ENCODE peak calls at places on chromosomes 5 and 9, in ten cellular contexts. One of them, this sample, is unnamed.

GRCh38 chr5:18281947-18282557 is 647.8 kb downstream of the TAF11L14 start:
- DNase-seq in nephron progenitor cell: no peak
- DNase-seq in lower lobe of right lung: no peak
- DNase-seq in heart left ventricle: no peak
- DNase-seq in choroid plexus epithelial cell: peak; percentile 82
- DNase-seq in thyroid gland: no peak
- DNase-seq in fibroblast of mammary gland: peak; percentile 63
- DNase-seq in GM10248: peak; percentile 13
- DNase-seq in sigmoid colon: no peak
- DNase-seq in vagina: no peak
- DNase-seq in this sample: peak; percentile 15

GRCh38 chr5:169850407-169850806 is 129.9 kb downstream of the INSYN2B start:
- DNase-seq in sigmoid colon: no peak
- DNase-seq in fibroblast of mammary gland: peak; percentile 17
- DNase-seq in thyroid gland: no peak
- DNase-seq in nephron progenitor cell: no peak
- DNase-seq in lower lobe of right lung: no peak
- DNase-seq in vagina: no peak
- DNase-seq in GM10248: no peak
- DNase-seq in choroid plexus epithelial cell: no peak
- DNase-seq in heart left ventricle: no peak
- DNase-seq in this sample: no peak

GRCh38 chr5:133249593-133249992 is 197.8 kb downstream of the HSPA4 start:
- DNase-seq in lower lobe of right lung: peak; percentile 18
- DNase-seq in thyroid gland: no peak
- DNase-seq in sigmoid colon: no peak
- DNase-seq in choroid plexus epithelial cell: peak; percentile 44
- DNase-seq in vagina: no peak
- DNase-seq in heart left ventricle: no peak
- DNase-seq in GM10248: no peak
- DNase-seq in fibroblast of mammary gland: no peak
- DNase-seq in nephron progenitor cell: no peak
- DNase-seq in this sample: no peak

GRCh38 chr9:78365979-78366697 is 69.2 kb downstream of the PSAT1 start:
- DNase-seq in heart left ventricle: no peak
- DNase-seq in sigmoid colon: no peak
- DNase-seq in choroid plexus epithelial cell: peak; percentile 60
- DNase-seq in lower lobe of right lung: no peak
- DNase-seq in fibroblast of mammary gland: peak; percentile 26
- DNase-seq in thyroid gland: no peak
- DNase-seq in nephron progenitor cell: no peak
- DNase-seq in vagina: no peak
- DNase-seq in GM10248: no peak
- DNase-seq in this sample: no peak

GRCh38 chr5:80250801-80251200 is 5.0 kb downstream of the SERINC5 start:
- DNase-seq in heart left ventricle: no peak
- DNase-seq in GM10248: no peak
- DNase-seq in thyroid gland: no peak
- DNase-seq in lower lobe of right lung: no peak
- DNase-seq in fibroblast of mammary gland: no peak
- DNase-seq in nephron progenitor cell: no peak
- DNase-seq in vagina: no peak
- DNase-seq in sigmoid colon: no peak
- DNase-seq in choroid plexus epithelial cell: no peak
- DNase-seq in this sample: no peak

GRCh38 chr5:173328896-173329369 is 719 bp upstream of the STC2 start:
- DNase-seq in lower lobe of right lung: no peak
- DNase-seq in fibroblast of mammary gland: peak; percentile 62
- DNase-seq in sigmoid colon: no peak
- DNase-seq in GM10248: no peak
- DNase-seq in vagina: no peak
- DNase-seq in nephron progenitor cell: peak; percentile 47
- DNase-seq in heart left ventricle: no peak
- DNase-seq in choroid plexus epithelial cell: peak; percentile 64
- DNase-seq in thyroid gland: peak; percentile 22
- DNase-seq in this sample: peak; percentile 45

GRCh38 chr9:15831384-15831783 is 278.5 kb downstream of the CCDC171 start:
- DNase-seq in vagina: no peak
- DNase-seq in choroid plexus epithelial cell: no peak
- DNase-seq in sigmoid colon: no peak
- DNase-seq in thyroid gland: no peak
- DNase-seq in lower lobe of right lung: no peak
- DNase-seq in heart left ventricle: no peak
- DNase-seq in nephron progenitor cell: no peak
- DNase-seq in GM10248: no peak
- DNase-seq in fibroblast of mammary gland: no peak
- DNase-seq in this sample: no peak

GRCh38 chr9:5611321-5612186 is 17.4 kb upstream of the RIC1 start:
- DNase-seq in lower lobe of right lung: no peak
- DNase-seq in fibroblast of mammary gland: no peak
- DNase-seq in sigmoid colon: no peak
- DNase-seq in thyroid gland: no peak
- DNase-seq in choroid plexus epithelial cell: no peak
- DNase-seq in nephron progenitor cell: no peak
- DNase-seq in heart left ventricle: no peak
- DNase-seq in GM10248: no peak
- DNase-seq in vagina: no peak
- DNase-seq in this sample: no peak

GRCh38 chr9:136204086-136204805 is 682 bp downstream of the LHX3 start:
- DNase-seq in vagina: no peak
- DNase-seq in choroid plexus epithelial cell: no peak
- DNase-seq in GM10248: no peak
- DNase-seq in thyroid gland: no peak
- DNase-seq in sigmoid colon: no peak
- DNase-seq in heart left ventricle: no peak
- DNase-seq in fibroblast of mammary gland: no peak
- DNase-seq in lower lobe of right lung: no peak
- DNase-seq in nephron progenitor cell: no peak
- DNase-seq in this sample: no peak

GRCh38 chr5:178114325-178115135 is 1.2 kb downstream of the N4BP3 start:
- DNase-seq in thyroid gland: no peak
- DNase-seq in sigmoid colon: no peak
- DNase-seq in heart left ventricle: peak; percentile 63
- DNase-seq in vagina: no peak
- DNase-seq in GM10248: no peak
- DNase-seq in fibroblast of mammary gland: no peak
- DNase-seq in lower lobe of right lung: no peak
- DNase-seq in choroid plexus epithelial cell: no peak
- DNase-seq in nephron progenitor cell: peak; percentile 34
- DNase-seq in this sample: peak; percentile 52

GRCh38 chr9:37715260-37715659 is 38.3 kb upstream of the TRMT10B start:
- DNase-seq in vagina: no peak
- DNase-seq in choroid plexus epithelial cell: no peak
- DNase-seq in lower lobe of right lung: no peak
- DNase-seq in GM10248: no peak
- DNase-seq in sigmoid colon: no peak
- DNase-seq in nephron progenitor cell: no peak
- DNase-seq in thyroid gland: no peak
- DNase-seq in fibroblast of mammary gland: no peak
- DNase-seq in heart left ventricle: no peak
- DNase-seq in this sample: no peak

GRCh38 chr5:179209359-179210150 is 135.7 kb downstream of the ADAMTS2 start:
- DNase-seq in nephron progenitor cell: no peak
- DNase-seq in GM10248: no peak
- DNase-seq in heart left ventricle: peak; percentile 40
- DNase-seq in lower lobe of right lung: no peak
- DNase-seq in vagina: no peak
- DNase-seq in thyroid gland: no peak
- DNase-seq in sigmoid colon: no peak
- DNase-seq in fibroblast of mammary gland: peak; percentile 82
- DNase-seq in choroid plexus epithelial cell: peak; percentile 59
- DNase-seq in this sample: no peak

DNA sequence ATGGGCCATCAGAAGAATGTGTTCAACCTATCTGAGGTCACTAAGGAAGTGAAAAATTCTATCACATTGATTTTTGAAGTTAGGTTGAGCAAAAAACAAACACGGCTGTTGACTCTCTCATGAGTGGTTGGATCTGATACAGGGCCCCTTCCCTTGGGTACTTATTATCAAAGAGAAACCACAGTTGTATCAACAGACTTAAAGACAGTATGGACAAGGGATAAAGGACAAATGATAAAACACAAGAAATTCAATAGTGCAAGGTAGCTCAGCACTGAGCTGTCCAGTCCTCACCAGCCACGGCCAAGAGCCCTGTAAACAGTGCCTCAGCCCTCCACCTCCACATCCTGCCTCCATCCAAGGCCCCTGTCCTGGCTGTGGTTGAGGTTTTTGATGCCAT is 86.9 kb downstream of the UBE2QL1 start:
- DNase-seq in lower lobe of right lung: no peak
- DNase-seq in thyroid gland: no peak
- DNase-seq in heart left ventricle: no peak
- DNase-seq in fibroblast of mammary gland: no peak
- DNase-seq in vagina: no peak
- DNase-seq in sigmoid colon: no peak
- DNase-seq in nephron progenitor cell: no peak
- DNase-seq in GM10248: no peak
- DNase-seq in choroid plexus epithelial cell: no peak
- DNase-seq in this sample: no peak
- TF ChIP-seq CTCF in lower lobe of right lung: no peak
- TF ChIP-seq CTCF in thyroid gland: no peak
- TF ChIP-seq CTCF in heart left ventricle: no peak
- TF ChIP-seq CTCF in fibroblast of mammary gland: no peak
- TF ChIP-seq CTCF in vagina: no peak
- TF ChIP-seq CTCF in sigmoid colon: no peak
- TF ChIP-seq CTCF in nephron progenitor cell: no peak
- TF ChIP-seq CTCF in GM10248: no peak
- TF ChIP-seq CTCF in choroid plexus epithelial cell: no peak
- TF ChIP-seq CTCF in this sample: no peak

DNA sequence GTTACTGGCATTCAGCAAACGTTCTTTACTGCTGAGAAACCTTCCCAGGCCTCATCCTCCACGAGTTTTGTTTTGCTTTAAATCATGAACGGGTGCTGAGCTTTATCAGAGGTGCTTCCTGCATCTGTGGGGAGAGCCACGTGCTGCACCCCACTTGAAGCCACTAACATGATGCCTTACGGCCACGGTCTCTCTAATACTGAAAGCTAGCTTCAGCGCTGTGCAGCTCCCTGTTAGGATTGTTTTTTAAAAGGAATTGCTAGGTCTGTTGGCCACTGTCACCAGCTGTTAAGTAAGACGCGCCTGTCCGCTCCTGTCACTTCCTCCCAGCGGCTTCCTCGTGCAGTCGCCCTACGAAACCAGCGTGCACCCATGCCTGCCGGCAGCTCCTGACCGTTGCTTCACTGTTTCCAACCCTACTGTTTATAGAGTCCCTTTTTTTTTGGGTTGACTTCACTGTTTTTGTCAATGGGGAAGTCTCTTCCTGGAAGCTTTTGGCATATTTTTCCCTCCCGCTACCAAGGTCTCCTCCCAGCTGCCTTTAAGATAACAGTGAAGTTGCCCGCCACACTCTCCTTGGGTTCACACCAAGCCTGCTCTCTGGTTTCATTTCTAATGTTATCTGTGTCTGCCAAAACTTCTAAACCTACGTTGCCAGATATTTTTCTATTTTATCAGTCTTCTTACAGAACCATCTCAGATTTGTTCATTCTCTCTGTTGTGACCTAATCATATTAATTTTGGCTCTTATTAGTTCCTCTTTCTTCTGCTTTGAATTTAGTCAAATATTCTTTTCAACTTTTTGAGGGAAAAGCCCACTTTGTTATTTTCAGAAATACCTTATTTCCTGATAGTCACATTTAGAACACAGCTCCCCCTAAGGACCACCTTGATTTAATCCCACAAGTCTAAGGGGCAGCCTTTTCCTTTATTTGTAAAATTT is 20.2 kb downstream of the LPCAT1 start:
- DNase-seq in sigmoid colon: no peak
- DNase-seq in heart left ventricle: peak; percentile 82
- DNase-seq in choroid plexus epithelial cell: no peak
- DNase-seq in thyroid gland: no peak
- DNase-seq in nephron progenitor cell: no peak
- DNase-seq in vagina: no peak
- DNase-seq in GM10248: no peak
- DNase-seq in lower lobe of right lung: peak; percentile 87
- DNase-seq in fibroblast of mammary gland: no peak
- DNase-seq in this sample: peak; percentile 78
- TF ChIP-seq CTCF in sigmoid colon: no peak
- TF ChIP-seq CTCF in heart left ventricle: no peak
- TF ChIP-seq CTCF in choroid plexus epithelial cell: peak; percentile 19
- TF ChIP-seq CTCF in thyroid gland: no peak
- TF ChIP-seq CTCF in nephron progenitor cell: no peak
- TF ChIP-seq CTCF in vagina: no peak
- TF ChIP-seq CTCF in GM10248: peak; percentile 21
- TF ChIP-seq CTCF in lower lobe of right lung: no peak
- TF ChIP-seq CTCF in fibroblast of mammary gland: no peak
- TF ChIP-seq CTCF in this sample: peak; percentile 10

DNA sequence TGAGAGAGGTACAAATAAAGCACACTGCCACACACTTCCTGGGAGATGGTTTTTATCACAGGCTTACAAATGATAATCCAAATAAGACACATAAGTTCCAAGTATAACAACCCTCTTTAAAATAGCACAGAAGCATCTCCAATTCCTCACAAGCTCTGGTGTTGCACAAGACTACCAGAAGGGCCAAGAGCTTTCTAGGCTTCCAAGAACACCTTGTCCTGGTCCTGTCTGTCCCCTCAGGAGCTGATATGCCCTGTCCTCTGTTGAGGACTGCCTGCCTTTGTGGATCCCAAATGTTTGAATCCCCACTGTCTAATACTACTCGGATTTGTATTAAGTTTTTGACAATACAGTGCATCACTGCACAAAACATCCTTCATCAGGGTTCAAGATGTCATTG is 110.1 kb downstream of the SPOCK1 start:
- DNase-seq in choroid plexus epithelial cell: no peak
- DNase-seq in lower lobe of right lung: no peak
- DNase-seq in thyroid gland: no peak
- DNase-seq in fibroblast of mammary gland: no peak
- DNase-seq in sigmoid colon: peak; percentile 73
- DNase-seq in heart left ventricle: no peak
- DNase-seq in vagina: no peak
- DNase-seq in GM10248: no peak
- DNase-seq in nephron progenitor cell: no peak
- DNase-seq in this sample: no peak
- TF ChIP-seq CTCF in choroid plexus epithelial cell: no peak
- TF ChIP-seq CTCF in lower lobe of right lung: no peak
- TF ChIP-seq CTCF in thyroid gland: no peak
- TF ChIP-seq CTCF in fibroblast of mammary gland: no peak
- TF ChIP-seq CTCF in sigmoid colon: no peak
- TF ChIP-seq CTCF in heart left ventricle: no peak
- TF ChIP-seq CTCF in vagina: no peak
- TF ChIP-seq CTCF in GM10248: no peak
- TF ChIP-seq CTCF in nephron progenitor cell: no peak
- TF ChIP-seq CTCF in this sample: no peak

DNA sequence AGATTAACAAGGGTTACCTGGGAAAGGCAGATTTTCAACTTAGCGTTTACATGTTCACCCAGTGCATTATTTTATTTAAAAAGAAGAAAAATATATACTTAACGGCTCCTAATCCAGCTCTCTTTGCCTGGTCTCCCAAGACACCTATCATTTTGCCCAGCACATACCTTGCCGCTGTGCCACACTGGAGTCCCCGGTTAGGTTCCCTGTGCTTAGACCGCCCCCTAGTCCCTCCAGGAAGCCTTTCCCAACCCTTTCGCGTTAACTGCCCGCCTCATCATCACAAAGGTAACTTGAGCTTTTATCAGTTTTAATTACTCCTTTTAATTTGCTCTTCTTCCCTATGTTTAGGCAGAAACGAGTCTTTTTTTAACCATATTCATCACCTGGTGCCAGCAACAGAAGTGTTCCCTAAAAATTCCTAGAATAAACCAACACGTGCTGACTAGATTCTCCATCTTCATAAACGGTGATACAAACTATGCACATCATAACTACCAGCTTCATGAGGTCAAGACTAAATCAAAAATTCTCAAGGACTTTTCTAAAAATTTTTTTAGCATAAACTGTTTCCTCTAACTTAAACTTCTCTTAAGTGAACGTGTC is 19.7 kb downstream of the DNAJA1 start:
- DNase-seq in heart left ventricle: no peak
- DNase-seq in GM10248: no peak
- DNase-seq in nephron progenitor cell: peak; percentile 19
- DNase-seq in sigmoid colon: no peak
- DNase-seq in lower lobe of right lung: no peak
- DNase-seq in thyroid gland: no peak
- DNase-seq in fibroblast of mammary gland: peak; percentile 33
- DNase-seq in choroid plexus epithelial cell: peak; percentile 40
- DNase-seq in vagina: no peak
- DNase-seq in this sample: no peak
- TF ChIP-seq CTCF in heart left ventricle: peak; percentile 17
- TF ChIP-seq CTCF in GM10248: no peak
- TF ChIP-seq CTCF in nephron progenitor cell: no peak
- TF ChIP-seq CTCF in sigmoid colon: peak; percentile 18
- TF ChIP-seq CTCF in lower lobe of right lung: peak; percentile 16
- TF ChIP-seq CTCF in thyroid gland: no peak
- TF ChIP-seq CTCF in fibroblast of mammary gland: peak; percentile 34
- TF ChIP-seq CTCF in choroid plexus epithelial cell: peak; percentile 53
- TF ChIP-seq CTCF in vagina: no peak
- TF ChIP-seq CTCF in this sample: no peak